ENCODE peak calls at places on chromosomes 1 and 21, in six cellular contexts. One of them, this sample, is unnamed.

GRCh38 chr1:218705911-218706893 is 361.1 kb downstream of the TGFB2 start:
- DNase-seq in Daoy: peak; percentile 96
- DNase-seq in pancreas: no peak
- DNase-seq in T-helper 17 cell: no peak
- DNase-seq in smooth muscle cell of the brain vasculature: peak; percentile 57
- DNase-seq in upper lobe of right lung: no peak
- DNase-seq in this sample: peak; percentile 100

GRCh38 chr1:94970783-94971182 is 43.9 kb upstream of the CNN3 start:
- DNase-seq in Daoy: peak; percentile 75
- DNase-seq in pancreas: no peak
- DNase-seq in T-helper 17 cell: no peak
- DNase-seq in smooth muscle cell of the brain vasculature: no peak
- DNase-seq in upper lobe of right lung: no peak
- DNase-seq in this sample: peak; percentile 70

GRCh38 chr1:9732123-9732971 is 80.8 kb downstream of the PIK3CD start:
- DNase-seq in Daoy: no peak
- DNase-seq in pancreas: no peak
- DNase-seq in T-helper 17 cell: no peak
- DNase-seq in smooth muscle cell of the brain vasculature: no peak
- DNase-seq in upper lobe of right lung: no peak
- DNase-seq in this sample: no peak

GRCh38 chr1:42152907-42153597 is at the start of gene GUCA2B:
- DNase-seq in Daoy: no peak
- DNase-seq in pancreas: peak; percentile 65
- DNase-seq in T-helper 17 cell: no peak
- DNase-seq in smooth muscle cell of the brain vasculature: no peak
- DNase-seq in upper lobe of right lung: peak; percentile 51
- DNase-seq in this sample: no peak

GRCh38 chr1:31441970-31442647 is 29.1 kb downstream of the SERINC2 start:
- DNase-seq in Daoy: no peak
- DNase-seq in pancreas: no peak
- DNase-seq in T-helper 17 cell: no peak
- DNase-seq in smooth muscle cell of the brain vasculature: no peak
- DNase-seq in upper lobe of right lung: peak; percentile 28
- DNase-seq in this sample: no peak

GRCh38 chr1:3402258-3403010 is 52.0 kb upstream of the ARHGEF16 start:
- DNase-seq in Daoy: no peak
- DNase-seq in pancreas: no peak
- DNase-seq in T-helper 17 cell: no peak
- DNase-seq in smooth muscle cell of the brain vasculature: no peak
- DNase-seq in upper lobe of right lung: no peak
- DNase-seq in this sample: no peak

GRCh38 chr21:25872271-25872670 is 137.5 kb downstream of the GABPA start:
- DNase-seq in Daoy: no peak
- DNase-seq in pancreas: no peak
- DNase-seq in T-helper 17 cell: no peak
- DNase-seq in smooth muscle cell of the brain vasculature: no peak
- DNase-seq in upper lobe of right lung: no peak
- DNase-seq in this sample: no peak

GRCh38 chr1:108679586-108680213 is 12.4 kb upstream of the PRPF38B start:
- DNase-seq in Daoy: no peak
- DNase-seq in pancreas: no peak
- DNase-seq in T-helper 17 cell: no peak
- DNase-seq in smooth muscle cell of the brain vasculature: no peak
- DNase-seq in upper lobe of right lung: no peak
- DNase-seq in this sample: no peak

GRCh38 chr1:64319985-64320384 is 116.6 kb downstream of the UBE2U start:
- DNase-seq in Daoy: no peak
- DNase-seq in pancreas: no peak
- DNase-seq in T-helper 17 cell: no peak
- DNase-seq in smooth muscle cell of the brain vasculature: no peak
- DNase-seq in upper lobe of right lung: no peak
- DNase-seq in this sample: no peak

GRCh38 chr1:182392045-182393028 is 747 bp upstream of the GLUL start:
- DNase-seq in Daoy: peak; percentile 33
- DNase-seq in pancreas: no peak
- DNase-seq in T-helper 17 cell: no peak
- DNase-seq in smooth muscle cell of the brain vasculature: no peak
- DNase-seq in upper lobe of right lung: peak; percentile 83
- DNase-seq in this sample: no peak

GRCh38 chr1:45306319-45306718 is 20.4 kb upstream of the HPDL start:
- DNase-seq in Daoy: peak; percentile 68
- DNase-seq in pancreas: no peak
- DNase-seq in T-helper 17 cell: no peak
- DNase-seq in smooth muscle cell of the brain vasculature: no peak
- DNase-seq in upper lobe of right lung: no peak
- DNase-seq in this sample: peak; percentile 8

GRCh38 chr1:63413394-63413793 is 46.0 kb downstream of the ALG6 start:
- DNase-seq in Daoy: no peak
- DNase-seq in pancreas: no peak
- DNase-seq in T-helper 17 cell: no peak
- DNase-seq in smooth muscle cell of the brain vasculature: no peak
- DNase-seq in upper lobe of right lung: no peak
- DNase-seq in this sample: no peak

GRCh38 chr1:111938123-111938522 is 51.3 kb downstream of the KCND3 start:
- DNase-seq in Daoy: no peak
- DNase-seq in pancreas: no peak
- DNase-seq in T-helper 17 cell: no peak
- DNase-seq in smooth muscle cell of the brain vasculature: no peak
- DNase-seq in upper lobe of right lung: no peak
- DNase-seq in this sample: no peak

GRCh38 chr1:224609333-224609732 is 6.8 kb upstream of the CNIH3 start:
- DNase-seq in Daoy: no peak
- DNase-seq in pancreas: no peak
- DNase-seq in T-helper 17 cell: no peak
- DNase-seq in smooth muscle cell of the brain vasculature: no peak
- DNase-seq in upper lobe of right lung: no peak
- DNase-seq in this sample: no peak

GRCh38 chr1:96660503-96660902 is 61.1 kb upstream of the PTBP2 start:
- DNase-seq in Daoy: no peak
- DNase-seq in pancreas: no peak
- DNase-seq in T-helper 17 cell: no peak
- DNase-seq in smooth muscle cell of the brain vasculature: no peak
- DNase-seq in upper lobe of right lung: no peak
- DNase-seq in this sample: peak; percentile 16

GRCh38 chr1:89697397-89697796 is 64.5 kb downstream of the LRRC8C start:
- DNase-seq in Daoy: no peak
- DNase-seq in pancreas: no peak
- DNase-seq in T-helper 17 cell: no peak
- DNase-seq in smooth muscle cell of the brain vasculature: no peak
- DNase-seq in upper lobe of right lung: no peak
- DNase-seq in this sample: no peak

GRCh38 chr1:238468068-238468467 is 577.3 kb upstream of the ZP4 start:
- DNase-seq in Daoy: no peak
- DNase-seq in pancreas: no peak
- DNase-seq in T-helper 17 cell: no peak
- DNase-seq in smooth muscle cell of the brain vasculature: no peak
- DNase-seq in upper lobe of right lung: no peak
- DNase-seq in this sample: no peak

GRCh38 chr1:46650491-46650890 is 17.7 kb downstream of the ATPAF1 start:
- DNase-seq in Daoy: no peak
- DNase-seq in pancreas: no peak
- DNase-seq in T-helper 17 cell: no peak
- DNase-seq in smooth muscle cell of the brain vasculature: no peak
- DNase-seq in upper lobe of right lung: no peak
- DNase-seq in this sample: no peak

GRCh38 chr21:33936221-33937038 is 20.8 kb upstream of the ATP5PO start:
- DNase-seq in Daoy: no peak
- DNase-seq in pancreas: no peak
- DNase-seq in T-helper 17 cell: peak; percentile 20
- DNase-seq in smooth muscle cell of the brain vasculature: no peak
- DNase-seq in upper lobe of right lung: no peak
- DNase-seq in this sample: no peak

GRCh38 chr1:2408859-2409276 is 3.5 kb downstream of the PEX10 start:
- DNase-seq in Daoy: no peak
- DNase-seq in pancreas: peak; percentile 36
- DNase-seq in T-helper 17 cell: no peak
- DNase-seq in smooth muscle cell of the brain vasculature: no peak
- DNase-seq in upper lobe of right lung: no peak
- DNase-seq in this sample: no peak

GRCh38 chr1:156880473-156880872 is 13.0 kb upstream of the PEAR1 start:
- DNase-seq in Daoy: no peak
- DNase-seq in pancreas: no peak
- DNase-seq in T-helper 17 cell: no peak
- DNase-seq in smooth muscle cell of the brain vasculature: no peak
- DNase-seq in upper lobe of right lung: no peak
- DNase-seq in this sample: no peak

GRCh38 chr1:231241751-231242150 is 739 bp downstream of the GNPAT start:
- DNase-seq in Daoy: peak; percentile 25
- DNase-seq in pancreas: no peak
- DNase-seq in T-helper 17 cell: no peak
- DNase-seq in smooth muscle cell of the brain vasculature: no peak
- DNase-seq in upper lobe of right lung: no peak
- DNase-seq in this sample: no peak

GRCh38 chr1:22375601-22376000 is 76.0 kb upstream of the ZBTB40 start:
- DNase-seq in Daoy: no peak
- DNase-seq in pancreas: no peak
- DNase-seq in T-helper 17 cell: no peak
- DNase-seq in smooth muscle cell of the brain vasculature: no peak
- DNase-seq in upper lobe of right lung: no peak
- DNase-seq in this sample: no peak

GRCh38 chr1:165696625-165697100 is 1.7 kb downstream of the ALDH9A1 start:
- DNase-seq in Daoy: peak; percentile 60
- DNase-seq in pancreas: no peak
- DNase-seq in T-helper 17 cell: no peak
- DNase-seq in smooth muscle cell of the brain vasculature: peak; percentile 59
- DNase-seq in upper lobe of right lung: no peak
- DNase-seq in this sample: peak; percentile 14

GRCh38 chr21:36589352-36589971 is 109.5 kb upstream of the SIM2 start:
- DNase-seq in Daoy: peak; percentile 72
- DNase-seq in pancreas: peak; percentile 76
- DNase-seq in T-helper 17 cell: no peak
- DNase-seq in smooth muscle cell of the brain vasculature: no peak
- DNase-seq in upper lobe of right lung: no peak
- DNase-seq in this sample: peak; percentile 20

GRCh38 chr1:243842978-243843490 is 7.0 kb downstream of the AKT3 start:
- DNase-seq in Daoy: peak; percentile 35
- DNase-seq in pancreas: no peak
- DNase-seq in T-helper 17 cell: no peak
- DNase-seq in smooth muscle cell of the brain vasculature: no peak
- DNase-seq in upper lobe of right lung: no peak
- DNase-seq in this sample: peak; percentile 20

GRCh38 chr1:177858222-177858894 is 111.5 kb downstream of the SEC16B start:
- DNase-seq in Daoy: no peak
- DNase-seq in pancreas: no peak
- DNase-seq in T-helper 17 cell: no peak
- DNase-seq in smooth muscle cell of the brain vasculature: no peak
- DNase-seq in upper lobe of right lung: no peak
- DNase-seq in this sample: no peak

GRCh38 chr1:27342391-27342777 is 562 bp downstream of the SYTL1 start:
- DNase-seq in Daoy: no peak
- DNase-seq in pancreas: peak; percentile 32
- DNase-seq in T-helper 17 cell: no peak
- DNase-seq in smooth muscle cell of the brain vasculature: no peak
- DNase-seq in upper lobe of right lung: no peak
- DNase-seq in this sample: no peak

GRCh38 chr1:39170731-39171375 is 33.6 kb upstream of the MACF1 start:
- DNase-seq in Daoy: no peak
- DNase-seq in pancreas: no peak
- DNase-seq in T-helper 17 cell: no peak
- DNase-seq in smooth muscle cell of the brain vasculature: no peak
- DNase-seq in upper lobe of right lung: no peak
- DNase-seq in this sample: no peak

GRCh38 chr1:165616054-165616612 is 14.9 kb upstream of the MGST3 start:
- DNase-seq in Daoy: no peak
- DNase-seq in pancreas: no peak
- DNase-seq in T-helper 17 cell: no peak
- DNase-seq in smooth muscle cell of the brain vasculature: no peak
- DNase-seq in upper lobe of right lung: no peak
- DNase-seq in this sample: no peak

GRCh38 chr1:238201992-238202391 is 311.3 kb upstream of the ZP4 start:
- DNase-seq in Daoy: no peak
- DNase-seq in pancreas: no peak
- DNase-seq in T-helper 17 cell: no peak
- DNase-seq in smooth muscle cell of the brain vasculature: no peak
- DNase-seq in upper lobe of right lung: no peak
- DNase-seq in this sample: no peak

GRCh38 chr1:100277866-100278265 is 11.8 kb downstream of the RTCA start:
- DNase-seq in Daoy: peak; percentile 10
- DNase-seq in pancreas: no peak
- DNase-seq in T-helper 17 cell: peak; percentile 25
- DNase-seq in smooth muscle cell of the brain vasculature: no peak
- DNase-seq in upper lobe of right lung: no peak
- DNase-seq in this sample: no peak

This sample was measured in RCC 7860.